ENCODE peak calls at places on chromosomes 7 and 10, in four cellular contexts. A is CD8-positive, alpha-beta T cell; Q is brain microvascular endothelial cell; O is sigmoid colon. Z is an unnamed sample.

GRCh38 chr7:154347867-154348266 is 295.7 kb downstream of the DPP6 start:
- DNase-seq in O (no peak), A (no peak), Q (no peak), Z (no peak)

GRCh38 chr7:102872460-102872859 is 40.3 kb upstream of the LRRC17 start:
- DNase-seq in Q (peak), A (no peak), O (no peak), Z (no peak)

GRCh38 chr10:70430489-70431445 is 10.7 kb downstream of the NODAL start:
- DNase-seq in A (no peak), O (peak), Q (peak), Z (no peak)

GRCh38 chr10:102515724-102516123 is 12.0 kb downstream of the SUFU start:
- DNase-seq in O (no peak), A (no peak), Q (no peak), Z (no peak)

GRCh38 chr7:80420876-80421275 is 91.0 kb downstream of the GNAT3 start:
- DNase-seq in O (no peak), A (no peak), Q (no peak), Z (no peak)

GRCh38 chr7:44667190-44667589 is 60.8 kb downstream of the OGDH start:
- DNase-seq in Q (no peak), O (no peak), A (no peak), Z (no peak)

GRCh38 chr10:112756118-112756512 is 193.9 kb upstream of the TCF7L2 start:
- DNase-seq in A (no peak), Q (no peak), O (no peak), Z (no peak)

GRCh38 chr7:149666360-149666905 is 107.0 kb downstream of the ZNF467 start:
- DNase-seq in O (no peak), A (no peak), Q (no peak), Z (no peak)

GRCh38 chr10:60305394-60305892 is 84.2 kb downstream of the ANK3 start:
- DNase-seq in A (no peak), O (no peak), Q (peak), Z (no peak)

GRCh38 chr7:3301831-3302618 is 973 bp downstream of the SDK1 start:
- DNase-seq in Q (no peak), A (no peak), O (peak), Z (peak)

GRCh38 chr7:86963599-86964230 is 95.7 kb downstream of the ELAPOR2 start:
- DNase-seq in Q (no peak), A (no peak), O (no peak), Z (no peak)

GRCh38 chr10:14889318-14889717 is 10.7 kb downstream of the SUV39H2 start:
- DNase-seq in A (no peak), Q (no peak), O (no peak), Z (no peak)

GRCh38 chr10:101284171-101285092 is 55.2 kb upstream of the LBX1 start:
- DNase-seq in Q (no peak), O (no peak), A (no peak), Z (no peak)

GRCh38 chr10:31757831-31758230 is 170.8 kb downstream of the ARHGAP12 start:
- DNase-seq in Q (no peak), O (peak), A (no peak), Z (no peak)
- H3K27ac ChIP-seq in Q (no peak), O (peak), A (no peak), Z (no peak)

DNA sequence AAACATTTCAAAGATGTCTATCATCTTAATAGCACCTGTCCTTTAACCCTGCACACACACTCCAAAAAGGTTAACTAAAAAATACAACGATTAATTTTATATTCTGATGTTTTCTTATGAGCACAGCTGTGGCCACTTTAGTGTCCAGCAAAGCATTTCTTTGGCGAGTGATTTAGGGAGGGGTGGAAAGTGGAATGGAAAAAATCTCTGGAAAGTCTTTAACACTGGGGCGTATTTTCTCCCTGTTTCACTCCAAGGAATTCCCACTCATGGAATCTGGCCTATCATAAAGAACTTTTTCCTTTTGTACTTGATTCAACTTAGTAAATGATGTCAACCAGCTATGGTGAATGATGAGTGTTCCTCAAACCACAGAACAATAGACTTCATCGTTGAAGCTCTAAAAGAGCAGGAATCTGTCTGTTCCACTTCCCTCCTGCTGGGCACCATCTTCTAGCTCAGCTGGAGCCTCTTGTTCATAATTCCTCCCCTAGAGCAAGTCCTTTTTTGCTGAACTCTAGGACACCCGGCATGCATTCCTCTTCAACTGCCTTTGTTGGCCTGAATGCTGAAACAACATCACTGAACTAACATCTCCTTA is 66.4 kb downstream of the EPDR1 start:
- DNase-seq in O (no peak), A (no peak), Q (peak), Z (no peak)
- H3K27ac ChIP-seq in O (no peak), A (no peak), Q (no peak), Z (no peak)

DNA sequence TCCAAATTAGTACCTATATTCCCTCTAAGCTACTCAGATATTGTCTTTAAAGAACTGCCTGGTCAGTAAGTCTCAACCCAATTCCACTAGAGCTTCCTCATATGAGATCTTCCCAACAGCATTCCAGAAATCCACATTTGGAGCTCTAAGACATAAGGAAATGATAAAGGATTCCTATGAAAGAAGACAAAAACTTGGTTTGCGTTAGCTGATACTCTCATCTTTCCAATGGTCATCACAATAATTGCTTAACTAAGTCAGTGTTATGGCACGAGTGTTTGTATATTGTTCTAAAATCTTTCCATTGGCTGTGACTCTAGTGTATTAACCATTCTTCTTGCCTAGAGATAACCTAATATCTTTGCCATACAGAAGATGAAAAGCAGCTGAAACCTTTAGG is 289.0 kb downstream of the SNX13 start:
- DNase-seq in Q (no peak), A (no peak), O (no peak), Z (no peak)
- H3K27ac ChIP-seq in Q (no peak), A (no peak), O (no peak), Z (peak)

DNA sequence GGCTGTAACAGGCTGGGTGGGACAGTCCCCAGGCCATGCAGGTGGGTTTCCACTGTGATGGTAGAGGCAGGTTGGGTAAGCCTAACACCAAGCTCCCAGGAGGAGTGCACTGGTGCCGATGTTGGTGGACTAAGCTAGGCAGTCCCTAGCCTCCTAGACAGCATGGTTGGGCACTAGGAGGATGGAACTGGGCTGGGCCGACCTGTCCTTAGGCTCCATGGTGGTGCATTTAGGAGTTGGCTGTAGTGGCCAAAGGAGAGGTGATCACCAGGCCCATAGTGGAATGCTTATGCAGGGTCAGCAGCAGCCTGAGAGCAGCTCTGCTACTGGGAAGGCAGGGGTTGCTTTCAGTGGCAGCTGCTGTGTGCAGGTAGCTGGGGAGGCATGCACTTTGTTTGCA is 247.7 kb upstream of the CNTNAP2 start:
- DNase-seq in Q (no peak), A (no peak), O (no peak), Z (no peak)
- H3K27ac ChIP-seq in Q (no peak), A (no peak), O (no peak), Z (no peak)

GRCh38 chr7:78764571-78764970 is 688.9 kb downstream of the MAGI2 start:
- DNase-seq in Q (no peak), A (no peak), O (no peak), Z (no peak)

GRCh38 chr7:78765985-78766729 is 687.3 kb downstream of the MAGI2 start:
- DNase-seq in O (no peak), A (no peak), Q (no peak), Z (no peak)

GRCh38 chr7:78768859-78769258 is 684.6 kb downstream of the MAGI2 start:
- DNase-seq in A (no peak), Q (no peak), O (no peak), Z (no peak)

GRCh38 chr7:78770422-78771410 is 682.8 kb downstream of the MAGI2 start:
- DNase-seq in A (no peak), O (no peak), Q (no peak), Z (peak)

DNA sequence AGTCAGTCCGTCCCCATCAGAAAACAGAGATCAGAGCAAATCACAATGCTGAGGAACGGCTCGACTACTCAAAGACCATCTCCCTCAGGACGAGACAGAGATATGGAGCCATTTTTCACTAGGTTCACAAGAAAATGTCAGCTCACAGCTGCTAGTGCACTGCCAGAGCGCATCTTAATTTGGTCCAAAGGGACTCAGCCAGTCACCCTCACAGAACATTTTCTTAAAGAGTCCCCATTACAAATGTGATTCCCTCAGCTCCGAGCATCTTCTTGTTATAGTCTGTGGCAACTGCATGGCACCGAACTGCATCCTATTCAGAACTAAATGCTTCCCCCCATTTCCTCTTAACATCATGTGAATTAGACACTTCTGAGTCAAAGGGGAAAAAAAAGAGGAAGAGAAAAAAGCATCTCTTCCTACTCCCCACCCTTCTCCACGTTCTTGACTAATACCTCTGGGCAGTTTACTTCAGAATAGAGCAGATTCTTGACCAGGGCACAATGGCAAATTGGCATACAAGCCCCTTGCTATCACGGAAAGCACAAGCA is 683.8 kb downstream of the MAGI2 start:
- DNase-seq in Q (no peak), O (no peak), A (no peak), Z (no peak)
- H3K27ac ChIP-seq in Q (no peak), O (no peak), A (no peak), Z (no peak)

Z was measured in foreskin keratinocyte.